ENCODE peak calls at places on chromosomes 3 and 15, in eight cellular contexts. D is neural progenitor cell; H is EL; X is NCI-H748 treated with DMSO at 0.1 percent for 48 hours; E is type B pancreatic cell; I is progenitor cell of endocrine pancreas; K is naive thymus-derived CD8-positive, alpha-beta T cell; Z is HL-60. F is an unnamed sample.

GRCh38 chr3:159059395-159059794 is 257.5 kb downstream of the MFSD1 start:
- DNase-seq in Z (no peak), E (no peak), K (no peak), D (no peak), I (no peak), H (no peak), X (no peak), F (no peak)

GRCh38 chr15:69666921-69667811 is 214.5 kb downstream of the RPLP1 start:
- DNase-seq in H (no peak), Z (peak; percentile 92), X (no peak), K (no peak), I (no peak), D (no peak), E (no peak), F (peak; percentile 73)

GRCh38 chr3:134647902-134648760 is 2.7 kb downstream of the KY start:
- DNase-seq in D (no peak), I (peak; percentile 8), Z (no peak), E (no peak), K (no peak), X (no peak), H (no peak), F (peak; percentile 57)

GRCh38 chr3:195458188-195458800 is 15.5 kb upstream of the ACAP2 start:
- DNase-seq in E (no peak), I (no peak), Z (peak; percentile 8), X (no peak), D (no peak), K (no peak), H (no peak), F (no peak)

GRCh38 chr3:112403101-112403500 is 70.1 kb downstream of the CD200 start:
- DNase-seq in H (no peak), K (no peak), E (no peak), Z (no peak), I (no peak), X (no peak), D (no peak), F (no peak)

GRCh38 chr3:57805674-57806073 is 49.6 kb downstream of the SLMAP start:
- DNase-seq in D (no peak), X (no peak), K (no peak), Z (no peak), I (no peak), H (peak; percentile 81), E (no peak), F (no peak)

GRCh38 chr15:60614862-60615771 is 136.2 kb upstream of the ICE2 start:
- DNase-seq in D (peak; percentile 59), Z (no peak), H (no peak), E (no peak), I (no peak), K (no peak), X (no peak), F (no peak)

GRCh38 chr15:46589088-46589487 is 954.3 kb downstream of the SQOR start:
- DNase-seq in X (no peak), D (peak; percentile 3), E (no peak), I (no peak), H (no peak), K (no peak), Z (no peak), F (no peak)

GRCh38 chr3:113161661-113162060 is 49.7 kb upstream of the BOC start:
- DNase-seq in E (no peak), I (no peak), D (no peak), H (no peak), Z (no peak), X (no peak), K (no peak), F (no peak)

GRCh38 chr3:174986685-174987084 is 127.6 kb downstream of the NAALADL2 start:
- DNase-seq in X (no peak), Z (no peak), D (no peak), H (peak; percentile 16), E (no peak), K (no peak), I (no peak), F (no peak)

GRCh38 chr15:63677778-63678177 is 80.6 kb downstream of the FBXL22 start:
- DNase-seq in E (no peak), X (no peak), H (no peak), Z (no peak), I (no peak), D (no peak), K (no peak), F (no peak)

GRCh38 chr15:69559440-69560215 is 107.0 kb downstream of the RPLP1 start:
- DNase-seq in E (no peak), I (no peak), D (no peak), H (no peak), Z (no peak), K (no peak), X (no peak), F (no peak)

GRCh38 chr3:131007782-131008181 is 18.8 kb downstream of the ASTE1 start:
- DNase-seq in I (no peak), X (no peak), K (no peak), E (no peak), H (no peak), D (no peak), Z (no peak), F (no peak)

GRCh38 chr3:126305427-126305826 is 51.8 kb downstream of the KLF15 start:
- DNase-seq in Z (no peak), I (no peak), X (no peak), H (peak; percentile 33), D (no peak), K (no peak), E (no peak), F (no peak)

GRCh38 chr3:152497457-152497856 is 228.7 kb downstream of the MBNL1 start:
- DNase-seq in Z (no peak), K (no peak), X (no peak), E (no peak), D (no peak), I (no peak), H (no peak), F (no peak)

GRCh38 chr15:60695713-60696522 is 217.0 kb upstream of the ICE2 start:
- DNase-seq in H (no peak), X (no peak), I (no peak), Z (no peak), E (no peak), D (no peak), K (no peak), F (no peak)

GRCh38 chr3:172246107-172246870 is 202.0 kb downstream of the GHSR start:
- DNase-seq in H (no peak), E (no peak), I (no peak), X (no peak), D (no peak), Z (no peak), K (no peak), F (no peak)

GRCh38 chr3:11238057-11238456 is 34.1 kb upstream of the ATG7 start:
- DNase-seq in E (no peak), H (peak; percentile 90), K (no peak), I (no peak), D (no peak), X (no peak), Z (no peak), F (no peak)

GRCh38 chr3:98525494-98525893 is 2.8 kb upstream of the CLDND1 start:
- DNase-seq in Z (no peak), I (no peak), X (no peak), D (no peak), K (no peak), E (no peak), H (no peak), F (no peak)

GRCh38 chr15:63832620-63833245 is 1.0 kb downstream of the HERC1 start:
- DNase-seq in H (no peak), K (no peak), Z (no peak), X (no peak), E (no peak), I (no peak), D (no peak), F (no peak)

GRCh38 chr15:43169888-43170287 is 15.3 kb upstream of the CCNDBP1 start:
- DNase-seq in X (no peak), H (peak; percentile 29), I (no peak), Z (no peak), E (no peak), D (no peak), K (no peak), F (no peak)

GRCh38 chr15:26201177-26201858 is 338.2 kb upstream of the ATP10A start:
- DNase-seq in K (no peak), Z (no peak), E (no peak), X (peak; percentile 43), I (no peak), D (peak; percentile 12), H (no peak), F (no peak)

GRCh38 chr3:74390121-74390870 is 224.2 kb downstream of the CNTN3 start:
- DNase-seq in Z (no peak), E (no peak), I (no peak), X (no peak), K (no peak), D (peak; percentile 36), H (no peak), F (no peak)

GRCh38 chr15:25177955-25178801 is 223.4 kb downstream of the SNRPN start:
- DNase-seq in H (no peak), D (no peak), E (peak; percentile 55), I (peak; percentile 5), Z (no peak), X (no peak), K (peak; percentile 41), F (no peak)

GRCh38 chr3:12966847-12967750 is 106.1 kb downstream of the IQSEC1 start:
- DNase-seq in Z (no peak), H (peak; percentile 21), K (peak; percentile 65), I (peak; percentile 78), E (no peak), D (no peak), X (no peak), F (no peak)

GRCh38 chr3:123093696-123094095 is 26.9 kb downstream of the PDIA5 start:
- DNase-seq in H (no peak), K (no peak), Z (no peak), D (no peak), X (no peak), I (no peak), E (no peak), F (no peak)

GRCh38 chr3:129504471-129505100 is 23.9 kb upstream of the RHO start:
- DNase-seq in K (no peak), E (no peak), D (no peak), Z (no peak), I (no peak), X (no peak), H (no peak), F (no peak)

GRCh38 chr3:13656584-13657301 is 107.8 kb downstream of the FBLN2 start:
- DNase-seq in X (no peak), K (no peak), I (no peak), E (no peak), D (no peak), H (no peak), Z (no peak), F (no peak)

GRCh38 chr15:42457445-42458442 is 33.2 kb downstream of the ZNF106 start:
- DNase-seq in H (peak; percentile 89), Z (no peak), K (no peak), I (no peak), D (peak; percentile 95), X (no peak), E (no peak), F (peak; percentile 86)

GRCh38 chr3:171393032-171393744 is 67.0 kb downstream of the TNIK start:
- DNase-seq in K (no peak), I (no peak), Z (no peak), D (peak; percentile 65), H (no peak), X (no peak), E (no peak), F (no peak)

GRCh38 chr3:69691860-69692259 is 47.4 kb upstream of the MITF start:
- DNase-seq in K (no peak), I (no peak), X (no peak), Z (no peak), D (no peak), E (no peak), H (no peak), F (no peak)

GRCh38 chr3:78919021-78919755 is 848.6 kb downstream of the ROBO1 start:
- DNase-seq in E (no peak), H (peak; percentile 79), I (no peak), Z (no peak), K (no peak), X (no peak), D (no peak), F (no peak)

GRCh38 chr3:47003461-47004368 is 24.2 kb downstream of the NBEAL2 start:
- DNase-seq in H (no peak), D (no peak), X (no peak), I (no peak), E (no peak), K (peak; percentile 55), Z (no peak), F (no peak)

GRCh38 chr3:15051531-15051930 is 13.6 kb downstream of the MRPS25 start:
- DNase-seq in X (no peak), K (no peak), Z (peak; percentile 63), H (peak; percentile 53), I (peak; percentile 21), D (peak; percentile 63), E (no peak), F (no peak)

F was measured in coronary artery.